ENCODE peak calls at places on chromosome 3, in seven cellular contexts. One of them, this sample, is unnamed.

GRCh38 chr3:154486949-154487348 is 57.0 kb upstream of the GPR149 start:
- ATAC-seq in right cardiac atrium: no peak
- ATAC-seq in left cardiac atrium: no peak
- ATAC-seq in pancreas: no peak
- ATAC-seq in Right ventricle myocardium superior: no peak
- ATAC-seq in natural killer cell: no peak
- ATAC-seq in heart left ventricle: no peak
- ATAC-seq in this sample: no peak

GRCh38 chr3:7766530-7766929 is 735.1 kb upstream of the LMCD1 start:
- ATAC-seq in right cardiac atrium: no peak
- ATAC-seq in left cardiac atrium: no peak
- ATAC-seq in pancreas: no peak
- ATAC-seq in Right ventricle myocardium superior: no peak
- ATAC-seq in natural killer cell: no peak
- ATAC-seq in heart left ventricle: no peak
- ATAC-seq in this sample: no peak

GRCh38 chr3:43958005-43958770 is 267.4 kb downstream of the ABHD5 start:
- ATAC-seq in right cardiac atrium: no peak
- ATAC-seq in left cardiac atrium: no peak
- ATAC-seq in pancreas: no peak
- ATAC-seq in Right ventricle myocardium superior: no peak
- ATAC-seq in natural killer cell: no peak
- ATAC-seq in heart left ventricle: no peak
- ATAC-seq in this sample: no peak

GRCh38 chr3:189386739-189387138 is 215.0 kb downstream of the TPRG1 start:
- ATAC-seq in right cardiac atrium: no peak
- ATAC-seq in left cardiac atrium: no peak
- ATAC-seq in pancreas: no peak
- ATAC-seq in Right ventricle myocardium superior: no peak
- ATAC-seq in natural killer cell: no peak
- ATAC-seq in heart left ventricle: no peak
- ATAC-seq in this sample: no peak

GRCh38 chr3:188756241-188756640 is 415.5 kb upstream of the TPRG1 start:
- ATAC-seq in right cardiac atrium: no peak
- ATAC-seq in left cardiac atrium: no peak
- ATAC-seq in pancreas: no peak
- ATAC-seq in Right ventricle myocardium superior: no peak
- ATAC-seq in natural killer cell: no peak
- ATAC-seq in heart left ventricle: no peak
- ATAC-seq in this sample: no peak

GRCh38 chr3:158451405-158452045 is 119.5 kb upstream of the MLF1 start:
- ATAC-seq in right cardiac atrium: no peak
- ATAC-seq in left cardiac atrium: no peak
- ATAC-seq in pancreas: no peak
- ATAC-seq in Right ventricle myocardium superior: no peak
- ATAC-seq in natural killer cell: no peak
- ATAC-seq in heart left ventricle: no peak
- ATAC-seq in this sample: no peak

GRCh38 chr3:5198313-5198677 is 10.8 kb downstream of the EDEM1 start:
- ATAC-seq in right cardiac atrium: no peak
- ATAC-seq in left cardiac atrium: no peak
- ATAC-seq in pancreas: no peak
- ATAC-seq in Right ventricle myocardium superior: no peak
- ATAC-seq in natural killer cell: no peak
- ATAC-seq in heart left ventricle: no peak
- ATAC-seq in this sample: no peak

GRCh38 chr3:45670995-45671394 is 18.2 kb upstream of the SACM1L start:
- ATAC-seq in right cardiac atrium: peak; percentile 85
- ATAC-seq in left cardiac atrium: peak; percentile 42
- ATAC-seq in pancreas: no peak
- ATAC-seq in Right ventricle myocardium superior: peak; percentile 76
- ATAC-seq in natural killer cell: no peak
- ATAC-seq in heart left ventricle: peak; percentile 59
- ATAC-seq in this sample: no peak

GRCh38 chr3:70989174-70989573 is 594.4 kb downstream of the FOXP1 start:
- ATAC-seq in right cardiac atrium: peak; percentile 74
- ATAC-seq in left cardiac atrium: peak; percentile 72
- ATAC-seq in pancreas: no peak
- ATAC-seq in Right ventricle myocardium superior: peak; percentile 58
- ATAC-seq in natural killer cell: no peak
- ATAC-seq in heart left ventricle: peak; percentile 30
- ATAC-seq in this sample: no peak

GRCh38 chr3:14525685-14526631 is 14.2 kb downstream of the GRIP2 start:
- ATAC-seq in right cardiac atrium: no peak
- ATAC-seq in left cardiac atrium: peak; percentile 67
- ATAC-seq in pancreas: no peak
- ATAC-seq in Right ventricle myocardium superior: no peak
- ATAC-seq in natural killer cell: no peak
- ATAC-seq in heart left ventricle: no peak
- ATAC-seq in this sample: peak; percentile 13

GRCh38 chr3:82281205-82281604 is 519.8 kb upstream of the GBE1 start:
- ATAC-seq in right cardiac atrium: no peak
- ATAC-seq in left cardiac atrium: no peak
- ATAC-seq in pancreas: no peak
- ATAC-seq in Right ventricle myocardium superior: no peak
- ATAC-seq in natural killer cell: no peak
- ATAC-seq in heart left ventricle: no peak
- ATAC-seq in this sample: no peak

GRCh38 chr3:119769394-119770149 is 12.3 kb upstream of the NR1I2 start:
- ATAC-seq in right cardiac atrium: peak; percentile 68
- ATAC-seq in left cardiac atrium: peak; percentile 60
- ATAC-seq in pancreas: no peak
- ATAC-seq in Right ventricle myocardium superior: no peak
- ATAC-seq in natural killer cell: no peak
- ATAC-seq in heart left ventricle: peak; percentile 50
- ATAC-seq in this sample: no peak

GRCh38 chr3:73773228-73773627 is 148.5 kb upstream of the PDZRN3 start:
- ATAC-seq in right cardiac atrium: peak; percentile 81
- ATAC-seq in left cardiac atrium: peak; percentile 82
- ATAC-seq in pancreas: no peak
- ATAC-seq in Right ventricle myocardium superior: peak; percentile 68
- ATAC-seq in natural killer cell: no peak
- ATAC-seq in heart left ventricle: peak; percentile 60
- ATAC-seq in this sample: no peak

GRCh38 chr3:45529697-45530096 is 64.9 kb upstream of the LIMD1 start:
- ATAC-seq in right cardiac atrium: no peak
- ATAC-seq in left cardiac atrium: no peak
- ATAC-seq in pancreas: no peak
- ATAC-seq in Right ventricle myocardium superior: no peak
- ATAC-seq in natural killer cell: no peak
- ATAC-seq in heart left ventricle: no peak
- ATAC-seq in this sample: no peak

GRCh38 chr3:69948246-69948862 is 51.2 kb upstream of the SAMMSON start:
- ATAC-seq in right cardiac atrium: no peak
- ATAC-seq in left cardiac atrium: no peak
- ATAC-seq in pancreas: no peak
- ATAC-seq in Right ventricle myocardium superior: peak; percentile 8
- ATAC-seq in natural killer cell: no peak
- ATAC-seq in heart left ventricle: no peak
- ATAC-seq in this sample: no peak

GRCh38 chr3:5006755-5007202 is 27.5 kb downstream of the BHLHE40 start:
- ATAC-seq in right cardiac atrium: no peak
- ATAC-seq in left cardiac atrium: no peak
- ATAC-seq in pancreas: no peak
- ATAC-seq in Right ventricle myocardium superior: no peak
- ATAC-seq in natural killer cell: peak; percentile 80
- ATAC-seq in heart left ventricle: peak; percentile 23
- ATAC-seq in this sample: peak; percentile 76

GRCh38 chr3:183541235-183541655 is 14.3 kb downstream of the KLHL6 start:
- ATAC-seq in right cardiac atrium: no peak
- ATAC-seq in left cardiac atrium: no peak
- ATAC-seq in pancreas: no peak
- ATAC-seq in Right ventricle myocardium superior: no peak
- ATAC-seq in natural killer cell: peak; percentile 13
- ATAC-seq in heart left ventricle: no peak
- ATAC-seq in this sample: peak; percentile 16

GRCh38 chr3:12938258-12938711 is 96.9 kb upstream of the RPL32 start:
- ATAC-seq in right cardiac atrium: peak; percentile 45
- ATAC-seq in left cardiac atrium: peak; percentile 34
- ATAC-seq in pancreas: no peak
- ATAC-seq in Right ventricle myocardium superior: peak; percentile 28
- ATAC-seq in natural killer cell: no peak
- ATAC-seq in heart left ventricle: peak; percentile 4
- ATAC-seq in this sample: no peak

GRCh38 chr3:44880284-44880683 is 5.9 kb downstream of the TGM4 start:
- ATAC-seq in right cardiac atrium: no peak
- ATAC-seq in left cardiac atrium: no peak
- ATAC-seq in pancreas: no peak
- ATAC-seq in Right ventricle myocardium superior: no peak
- ATAC-seq in natural killer cell: no peak
- ATAC-seq in heart left ventricle: no peak
- ATAC-seq in this sample: no peak

GRCh38 chr3:139388077-139388476 is 1.4 kb downstream of the COPB2 start:
- ATAC-seq in right cardiac atrium: no peak
- ATAC-seq in left cardiac atrium: no peak
- ATAC-seq in pancreas: no peak
- ATAC-seq in Right ventricle myocardium superior: no peak
- ATAC-seq in natural killer cell: no peak
- ATAC-seq in heart left ventricle: no peak
- ATAC-seq in this sample: no peak

GRCh38 chr3:128502712-128503111 is 9.7 kb upstream of the GATA2 start:
- ATAC-seq in right cardiac atrium: no peak
- ATAC-seq in left cardiac atrium: no peak
- ATAC-seq in pancreas: no peak
- ATAC-seq in Right ventricle myocardium superior: no peak
- ATAC-seq in natural killer cell: no peak
- ATAC-seq in heart left ventricle: no peak
- ATAC-seq in this sample: no peak

GRCh38 chr3:62103531-62103930 is 269.8 kb downstream of the FEZF2 start:
- ATAC-seq in right cardiac atrium: no peak
- ATAC-seq in left cardiac atrium: no peak
- ATAC-seq in pancreas: no peak
- ATAC-seq in Right ventricle myocardium superior: no peak
- ATAC-seq in natural killer cell: no peak
- ATAC-seq in heart left ventricle: no peak
- ATAC-seq in this sample: no peak

GRCh38 chr3:63945558-63946096 is 33.4 kb upstream of the SCAANT1 start:
- ATAC-seq in right cardiac atrium: no peak
- ATAC-seq in left cardiac atrium: peak; percentile 50
- ATAC-seq in pancreas: peak; percentile 84
- ATAC-seq in Right ventricle myocardium superior: peak; percentile 25
- ATAC-seq in natural killer cell: no peak
- ATAC-seq in heart left ventricle: peak; percentile 59
- ATAC-seq in this sample: no peak